ENCODE peak calls at places on chromosomes 3 and 15, in seven cellular contexts. I is MV-4-11; Q is retina; A is bronchial epithelial cell; T is stimulated activated CD8-positive, alpha-beta memory T cell treated with anti-CD3 and anti-CD28 coated beads, Interleukin-7, amount 100 ng/mL, for 1 hour; M is GM10248; E is activated effector memory CD4-positive, alpha-beta T cell treated with Interleukin-2 at 50 U/mL for 16 hours. L is an unnamed sample.

GRCh38 chr15:88830016-88830415 is 26.8 kb downstream of the ACAN start:
- DNase-seq in I (no peak), T (no peak), M (no peak), E (no peak), Q (no peak), A (no peak), L (no peak)

GRCh38 chr15:37485056-37485455 is 384.7 kb upstream of the MEIS2 start:
- DNase-seq in E (no peak), I (no peak), M (no peak), Q (no peak), T (no peak), A (no peak), L (no peak)

GRCh38 chr15:80563372-80563997 is 131.6 kb upstream of the ABHD17C start:
- DNase-seq in I (no peak), A (no peak), Q (no peak), M (peak; percentile 3), T (no peak), E (no peak), L (no peak)

GRCh38 chr3:114035896-114036295 is 20.4 kb downstream of the CCDC191 start:
- DNase-seq in E (no peak), I (no peak), T (no peak), A (no peak), Q (no peak), M (no peak), L (no peak)

GRCh38 chr3:195066441-195066841 is 204.5 kb downstream of the XXYLT1 start:
- DNase-seq in A (no peak), Q (no peak), I (no peak), E (no peak), T (no peak), M (no peak), L (no peak)

GRCh38 chr3:112127522-112128494 is 5.2 kb downstream of the GCSAM start:
- DNase-seq in T (no peak), E (no peak), I (peak; percentile 14), M (no peak), Q (no peak), A (no peak), L (no peak)

GRCh38 chr15:94231728-94232086 is 346 bp downstream of the MCTP2 start:
- DNase-seq in Q (peak; percentile 58), T (no peak), E (no peak), M (peak; percentile 24), I (no peak), A (peak; percentile 32), L (peak; percentile 34)

GRCh38 chr3:194381460-194381875 is 11.9 kb upstream of the LRRC15 start:
- DNase-seq in A (peak; percentile 6), M (no peak), E (no peak), T (no peak), Q (no peak), I (no peak), L (no peak)

GRCh38 chr3:142285057-142285666 is 59.8 kb upstream of the GK5 start:
- DNase-seq in Q (peak; percentile 6), T (no peak), E (no peak), M (no peak), A (no peak), I (no peak), L (no peak)

GRCh38 chr15:64133619-64134018 is 17.9 kb upstream of the SNX22 start:
- DNase-seq in T (no peak), Q (no peak), I (no peak), M (no peak), A (no peak), E (no peak), L (no peak)

GRCh38 chr3:60809857-60810256 is 441.4 kb downstream of the FHIT start:
- DNase-seq in T (no peak), M (no peak), I (peak; percentile 32), A (peak; percentile 94), E (no peak), Q (peak; percentile 60), L (peak; percentile 52)

GRCh38 chr3:187743195-187744141 is 1.8 kb downstream of the BCL6 start:
- DNase-seq in A (no peak), M (no peak), T (no peak), E (peak; percentile 42), Q (peak; percentile 80), I (no peak), L (no peak)

GRCh38 chr15:70111203-70112017 is 13.7 kb upstream of the TLE3 start:
- DNase-seq in E (no peak), M (no peak), T (no peak), Q (peak; percentile 90), I (peak; percentile 30), A (no peak), L (no peak)

GRCh38 chr15:79089890-79090486 is 592 bp downstream of the RASGRF1 start:
- DNase-seq in E (no peak), I (no peak), M (no peak), A (no peak), Q (peak; percentile 32), T (no peak), L (peak; percentile 23)

GRCh38 chr3:110166791-110167190 is 829.4 kb upstream of the DPPA4 start:
- DNase-seq in I (no peak), Q (no peak), E (no peak), T (no peak), M (no peak), A (no peak), L (no peak)

GRCh38 chr3:12833226-12834161 is 7.9 kb downstream of the RPL32 start:
- DNase-seq in I (peak; percentile 9), T (no peak), M (no peak), A (no peak), E (no peak), Q (no peak), L (no peak)

GRCh38 chr3:170707899-170708298 is 122.0 kb upstream of the SLC7A14 start:
- DNase-seq in T (no peak), E (no peak), A (peak; percentile 91), I (no peak), Q (no peak), M (no peak), L (peak; percentile 97)

GRCh38 chr3:101809178-101810022 is 30.4 kb downstream of the NXPE3 start:
- DNase-seq in I (peak; percentile 66), Q (peak; percentile 15), M (peak; percentile 44), T (no peak), E (no peak), A (peak; percentile 46), L (peak; percentile 12)

GRCh38 chr15:77162872-77163633 is 92.1 kb upstream of the TSPAN3 start:
- DNase-seq in M (no peak), Q (no peak), A (no peak), T (no peak), E (no peak), I (peak; percentile 65), L (no peak)

GRCh38 chr3:194730369-194730768 is 44.7 kb downstream of the FAM43A start:
- DNase-seq in I (no peak), E (no peak), Q (no peak), M (no peak), A (peak; percentile 89), T (no peak), L (peak; percentile 87)

GRCh38 chr15:31484369-31484951 is 157.8 kb downstream of the KLF13 start:
- DNase-seq in M (no peak), E (no peak), I (no peak), Q (no peak), A (no peak), T (no peak), L (no peak)

GRCh38 chr3:136258199-136258598 is 8.1 kb downstream of the PCCB start:
- DNase-seq in E (no peak), Q (no peak), I (no peak), T (no peak), A (no peak), M (no peak), L (no peak)

GRCh38 chr3:194573680-194574437 is 59.4 kb downstream of the TMEM44 start:
- DNase-seq in Q (peak; percentile 59), A (peak; percentile 28), T (no peak), I (peak; percentile 55), M (peak; percentile 86), E (no peak), L (no peak)

GRCh38 chr3:130850044-130850797 is 43.7 kb upstream of the ATP2C1 start:
- DNase-seq in T (no peak), E (no peak), A (peak; percentile 96), M (peak; percentile 42), Q (no peak), I (peak; percentile 97), L (peak; percentile 97)